ENCODE peak calls at places on chromosomes 5 and 9, in eight cellular contexts. I is lower lobe of right lung; J is CD8-positive, alpha-beta T cell; Z is thoracic aorta; A is WERI-Rb-1; B is breast epithelium; P is upper lobe of right lung; E is heart left ventricle. M is an unnamed sample.

GRCh38 chr9:133485531-133486260 is 6.8 kb upstream of the SLC2A6 start:
- DNase-seq in I (peak; percentile 48), J (no peak), Z (no peak), A (no peak), B (no peak), P (peak; percentile 64), E (peak; percentile 21), M (peak; percentile 76)

GRCh38 chr5:121940741-121941140 is 21.0 kb upstream of the SRFBP1 start:
- DNase-seq in I (no peak), J (no peak), Z (no peak), A (no peak), B (no peak), P (no peak), E (no peak), M (no peak)

GRCh38 chr5:174222891-174223290 is 177.4 kb downstream of the NSG2 start:
- DNase-seq in I (no peak), J (no peak), Z (no peak), A (no peak), B (no peak), P (no peak), E (no peak), M (peak; percentile 46)

GRCh38 chr9:37903831-37904646 is at the start of gene SLC25A51:
- DNase-seq in I (peak; percentile 94), J (peak; percentile 99), Z (peak; percentile 70), A (peak; percentile 93), B (peak; percentile 92), P (peak; percentile 96), E (peak; percentile 95), M (peak; percentile 98)

GRCh38 chr9:81318571-81318970 is 370.8 kb downstream of the TLE1 start:
- DNase-seq in I (no peak), J (no peak), Z (no peak), A (no peak), B (no peak), P (no peak), E (no peak), M (no peak)

GRCh38 chr5:169299651-169300467 is 1.1 kb downstream of the SLIT3 start:
- DNase-seq in I (no peak), J (no peak), Z (no peak), A (no peak), B (no peak), P (no peak), E (peak; percentile 32), M (peak; percentile 57)

GRCh38 chr9:136566553-136566895 is 20.7 kb upstream of the NOTCH1 start:
- DNase-seq in I (no peak), J (no peak), Z (no peak), A (no peak), B (no peak), P (no peak), E (no peak), M (no peak)

GRCh38 chr9:18142964-18143363 is 331.0 kb upstream of the ADAMTSL1 start:
- DNase-seq in I (no peak), J (no peak), Z (no peak), A (no peak), B (no peak), P (no peak), E (no peak), M (peak; percentile 2)

GRCh38 chr9:129596541-129597328 is 24.2 kb downstream of the C9orf50 start:
- DNase-seq in I (peak; percentile 61), J (no peak), Z (no peak), A (no peak), B (peak; percentile 47), P (peak; percentile 77), E (peak; percentile 82), M (peak; percentile 90)

GRCh38 chr5:68288756-68289134 is 73.2 kb downstream of the PIK3R1 start:
- DNase-seq in I (no peak), J (no peak), Z (no peak), A (no peak), B (no peak), P (no peak), E (peak; percentile 28), M (peak; percentile 34)

GRCh38 chr9:83218411-83219090 is 155.6 kb upstream of the RASEF start:
- DNase-seq in I (no peak), J (no peak), Z (no peak), A (no peak), B (no peak), P (no peak), E (no peak), M (no peak)

GRCh38 chr5:166962470-166962869 is 1329.0 kb upstream of the WWC1 start:
- DNase-seq in I (no peak), J (no peak), Z (no peak), A (no peak), B (no peak), P (no peak), E (peak; percentile 20), M (no peak)

GRCh38 chr5:81315336-81315735 is 13.9 kb downstream of the ZCCHC9 start:
- DNase-seq in I (no peak), J (no peak), Z (no peak), A (no peak), B (no peak), P (no peak), E (no peak), M (no peak)

GRCh38 chr9:92668746-92669526 is 995 bp downstream of the IPPK start:
- DNase-seq in I (no peak), J (no peak), Z (no peak), A (peak; percentile 30), B (peak; percentile 38), P (peak; percentile 76), E (peak; percentile 68), M (peak; percentile 68)

GRCh38 chr5:81151546-81151945 is 81.6 kb upstream of the CKMT2 start:
- DNase-seq in I (no peak), J (no peak), Z (no peak), A (no peak), B (no peak), P (no peak), E (no peak), M (no peak)

GRCh38 chr5:66989286-66989685 is 207.3 kb downstream of the CD180 start:
- DNase-seq in I (no peak), J (no peak), Z (no peak), A (no peak), B (no peak), P (no peak), E (no peak), M (no peak)

GRCh38 chr5:142982821-142983200 is 212.6 kb downstream of the ARHGAP26 start:
- DNase-seq in I (no peak), J (no peak), Z (no peak), A (peak; percentile 54), B (no peak), P (no peak), E (no peak), M (peak; percentile 49)

GRCh38 chr5:159340511-159340910 is 10.2 kb upstream of the IL12B start:
- DNase-seq in I (no peak), J (no peak), Z (no peak), A (no peak), B (no peak), P (no peak), E (no peak), M (no peak)

DNA sequence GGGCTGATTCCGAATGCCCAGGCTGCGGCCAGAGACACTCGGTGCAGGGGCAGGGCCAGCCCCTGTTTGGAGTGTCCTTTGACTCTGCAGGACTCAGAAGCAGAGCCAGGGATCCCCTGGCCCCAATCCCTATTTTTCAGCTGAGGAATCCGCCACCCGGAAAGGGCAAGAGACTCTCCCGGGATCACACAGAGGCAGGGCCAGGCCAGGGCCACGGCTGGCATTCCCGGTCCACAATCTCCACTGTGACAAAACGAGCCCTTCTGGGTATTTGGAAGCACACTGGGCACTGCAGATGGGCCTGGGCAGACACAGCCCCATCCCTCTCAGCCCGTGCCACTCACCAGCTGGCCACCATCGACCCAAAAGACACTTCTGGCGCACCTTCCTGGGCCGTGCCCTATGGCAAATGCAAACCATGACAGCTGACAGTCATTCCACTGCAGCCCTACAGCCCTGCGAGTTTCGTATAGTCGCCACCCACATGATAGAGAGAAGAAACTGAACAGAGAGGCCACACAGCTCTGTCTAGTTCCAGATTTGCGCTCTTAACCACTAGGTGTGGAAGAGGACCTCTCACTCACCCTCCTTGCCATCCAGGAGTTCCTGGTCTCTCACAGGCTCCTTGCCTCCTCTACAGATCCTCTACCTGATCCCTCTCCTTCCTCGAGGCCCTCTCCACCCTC is 13.3 kb downstream of the NR5A1 start:
- DNase-seq in I (no peak), J (no peak), Z (no peak), A (no peak), B (no peak), P (no peak), E (no peak), M (no peak)
- H3K27me3 ChIP-seq in I (peaks cover 26% of the 10 kb centered on the region), J (no peaks in the 10 kb centered on the region), Z (no peaks in the 10 kb centered on the region), A (no peaks in the 10 kb centered on the region), B (no peaks in the 10 kb centered on the region), P (no peaks in the 10 kb centered on the region), E (peaks cover 14% of the 10 kb centered on the region), M (no peaks in the 10 kb centered on the region)

GRCh38 chr9:34121996-34122395 is 4.5 kb downstream of the DCAF12 start:
- DNase-seq in I (no peak), J (no peak), Z (no peak), A (no peak), B (no peak), P (no peak), E (no peak), M (no peak)
- H3K36me3 ChIP-seq in I (peaks cover 50% of the 10 kb centered on the region), J (no peaks in the 10 kb centered on the region), Z (peaks cover 11% of the 10 kb centered on the region), A (peaks cover 64% of the 10 kb centered on the region), B (no peaks in the 10 kb centered on the region), P (peaks cover 50% of the 10 kb centered on the region), E (peaks cover 73% of the 10 kb centered on the region), M (peaks cover 6% of the 10 kb centered on the region)

GRCh38 chr5:127320032-127320945 is 29.7 kb downstream of the MEGF10 start:
- DNase-seq in I (no peak), J (no peak), Z (no peak), A (no peak), B (no peak), P (no peak), E (no peak), M (no peak)
- H3K4me3 ChIP-seq in I (no peak overlapping the region), J (no peak overlapping the region), Z (no peak overlapping the region), A (no peak overlapping the region), B (no peak overlapping the region), P (no peak overlapping the region), E (no peak overlapping the region), M (no peak overlapping the region)

GRCh38 chr5:93371893-93372292 is 209.1 kb downstream of the NR2F1-AS1 start:
- DNase-seq in I (no peak), J (no peak), Z (no peak), A (no peak), B (no peak), P (no peak), E (no peak), M (no peak)
- H3K27me3 ChIP-seq in I (no peaks in the 10 kb centered on the region), J (no peaks in the 10 kb centered on the region), Z (no peaks in the 10 kb centered on the region), A (no peaks in the 10 kb centered on the region), B (no peaks in the 10 kb centered on the region), P (no peaks in the 10 kb centered on the region), E (no peaks in the 10 kb centered on the region), M (no peaks in the 10 kb centered on the region)

GRCh38 chr5:126552614-126553013 is 42.4 kb downstream of the ALDH7A1 start:
- DNase-seq in I (no peak), J (no peak), Z (no peak), A (no peak), B (no peak), P (no peak), E (no peak), M (no peak)
- H3K36me3 ChIP-seq in I (peaks cover 85% of the 10 kb centered on the region), J (no peaks in the 10 kb centered on the region), Z (peaks cover 35% of the 10 kb centered on the region), A (peaks cover 37% of the 10 kb centered on the region), B (peaks cover 2% of the 10 kb centered on the region), P (peaks cover 69% of the 10 kb centered on the region), E (peaks cover 41% of the 10 kb centered on the region), M (peaks cover 53% of the 10 kb centered on the region)

GRCh38 chr5:43037929-43038510 is 2.1 kb downstream of the ANXA2R start:
- DNase-seq in I (no peak), J (peak; percentile 64), Z (no peak), A (no peak), B (no peak), P (no peak), E (no peak), M (no peak)
- H3K4me3 ChIP-seq in I (peak overlapping the region; percentile 66), J (peak overlapping the region; percentile 63), Z (peak overlapping the region; percentile 64), A (no peak overlapping the region), B (peak overlapping the region; percentile 31), P (peak overlapping the region; percentile 73), E (no peak overlapping the region), M (no peak overlapping the region)

GRCh38 chr9:95513722-95514121 is 3.0 kb downstream of the PTCH1 start:
- DNase-seq in I (no peak), J (no peak), Z (no peak), A (no peak), B (no peak), P (no peak), E (no peak), M (no peak)
- H3K27me3 ChIP-seq in I (peaks cover 18% of the 10 kb centered on the region), J (no peaks in the 10 kb centered on the region), Z (no peaks in the 10 kb centered on the region), A (no peaks in the 10 kb centered on the region), B (no peaks in the 10 kb centered on the region), P (no peaks in the 10 kb centered on the region), E (no peaks in the 10 kb centered on the region), M (peaks cover 55% of the 10 kb centered on the region)

M was measured in H7.